ENCODE peak calls at places on chromosomes 13 and 19, in four cellular contexts. A is stimulated activated CD4-positive, alpha-beta T cell treated with anti-CD3 and anti-CD28 coated beads, Interleukin-2, amount 100 ng/mL, for 24 hours; J is HuH-7.5; E is GOT3. Z is an unnamed sample.

GRCh38 chr13:19646062-19646461 is 12.6 kb downstream of the MPHOSPH8 start:
- DNase-seq in A (no peak), J (no peak), E (no peak), Z (no peak)

GRCh38 chr13:40784540-40784939 is 4.9 kb upstream of the SLC25A15 start:
- DNase-seq in A (no peak), J (no peak), E (no peak), Z (no peak)

GRCh38 chr19:49113762-49114629 is at the start of gene LIN7B:
- DNase-seq in A (peak), J (peak), E (peak), Z (peak)

GRCh38 chr19:14479985-14480694 is 5.0 kb upstream of the PTGER1 start:
- DNase-seq in A (peak), J (peak), E (no peak), Z (peak)

GRCh38 chr19:52987221-52987620 is 24.5 kb upstream of the ZNF816 start:
- DNase-seq in A (no peak), J (no peak), E (no peak), Z (no peak)

GRCh38 chr19:7941895-7942596 is 1.4 kb downstream of the TIMM44 start:
- DNase-seq in A (no peak), J (no peak), E (no peak), Z (no peak)

GRCh38 chr19:41711376-41712261 is 3.2 kb downstream of the CEACAM5 start:
- DNase-seq in A (no peak), J (no peak), E (no peak), Z (no peak)

GRCh38 chr13:92122454-92122853 is 724.0 kb downstream of the GPC5 start:
- DNase-seq in A (no peak), J (no peak), E (no peak), Z (no peak)

GRCh38 chr19:18478545-18479311 is 40.8 kb upstream of the ISYNA1 start:
- DNase-seq in A (peak), J (peak), E (peak), Z (peak)

GRCh38 chr19:51196181-51196580 is 28.7 kb upstream of the CD33 start:
- DNase-seq in A (no peak), J (no peak), E (no peak), Z (no peak)

GRCh38 chr19:39915101-39915847 is 19.2 kb downstream of the FCGBP start:
- DNase-seq in A (no peak), J (no peak), E (no peak), Z (no peak)

GRCh38 chr13:38657191-38657590 is 29.7 kb upstream of the FREM2 start:
- DNase-seq in A (no peak), J (no peak), E (no peak), Z (no peak)

GRCh38 chr19:51025809-51026553 is 435 bp downstream of the KLK11 start:
- DNase-seq in A (no peak), J (no peak), E (no peak), Z (no peak)

GRCh38 chr13:92172191-92172590 is 773.8 kb downstream of the GPC5 start:
- DNase-seq in A (no peak), J (no peak), E (no peak), Z (no peak)

GRCh38 chr19:54952591-54953344 is 5.4 kb upstream of the NLRP7 start:
- DNase-seq in A (no peak), J (no peak), E (peak), Z (no peak)

Z was measured in T-helper 9 cell.